ENCODE peak calls at places on chromosomes 7 and 10, in six cellular contexts. One of them, this sample, is unnamed.

GRCh38 chr7:75732764-75733630 is 5.7 kb downstream of the HIP1 start:
- DNase-seq in cardiac fibroblast: peak
- DNase-seq in brain microvascular endothelial cell: peak
- DNase-seq in HFFc6: peak
- DNase-seq in PC-3: peak
- DNase-seq in epithelial cell of esophagus: peak
- DNase-seq in this sample: no peak

GRCh38 chr7:158759245-158759614 is 54.6 kb upstream of the NCAPG2 start:
- DNase-seq in cardiac fibroblast: no peak
- DNase-seq in brain microvascular endothelial cell: no peak
- DNase-seq in HFFc6: no peak
- DNase-seq in PC-3: no peak
- DNase-seq in epithelial cell of esophagus: no peak
- DNase-seq in this sample: no peak

GRCh38 chr10:5071411-5072198 is 22.6 kb upstream of the AKR1C3 start:
- DNase-seq in brain microvascular endothelial cell: peak
- DNase-seq in HFFc6: peak
- DNase-seq in PC-3: peak
- DNase-seq in cardiac fibroblast: peak
- DNase-seq in epithelial cell of esophagus: peak
- DNase-seq in this sample: no peak

GRCh38 chr10:99765672-99766071 is 16.8 kb upstream of the ABCC2 start:
- DNase-seq in PC-3: no peak
- DNase-seq in HFFc6: no peak
- DNase-seq in epithelial cell of esophagus: no peak
- DNase-seq in brain microvascular endothelial cell: no peak
- DNase-seq in cardiac fibroblast: no peak
- DNase-seq in this sample: peak

GRCh38 chr7:68544851-68545250 is 1053.4 kb upstream of the AUTS2 start:
- DNase-seq in epithelial cell of esophagus: no peak
- DNase-seq in HFFc6: no peak
- DNase-seq in PC-3: no peak
- DNase-seq in cardiac fibroblast: no peak
- DNase-seq in brain microvascular endothelial cell: no peak
- DNase-seq in this sample: no peak

GRCh38 chr10:43336641-43337318 is 34.7 kb upstream of the FXYD4 start:
- DNase-seq in brain microvascular endothelial cell: no peak
- DNase-seq in PC-3: no peak
- DNase-seq in HFFc6: no peak
- DNase-seq in cardiac fibroblast: no peak
- DNase-seq in epithelial cell of esophagus: peak
- DNase-seq in this sample: no peak

GRCh38 chr7:135790371-135790977 is 41.9 kb upstream of the FAM180A start:
- DNase-seq in brain microvascular endothelial cell: no peak
- DNase-seq in cardiac fibroblast: no peak
- DNase-seq in PC-3: no peak
- DNase-seq in HFFc6: no peak
- DNase-seq in epithelial cell of esophagus: no peak
- DNase-seq in this sample: no peak

GRCh38 chr10:120508393-120508792 is 51.4 kb downstream of the PLPP4 start:
- DNase-seq in HFFc6: peak
- DNase-seq in PC-3: peak
- DNase-seq in brain microvascular endothelial cell: peak
- DNase-seq in epithelial cell of esophagus: peak
- DNase-seq in cardiac fibroblast: peak
- DNase-seq in this sample: no peak

GRCh38 chr7:115476666-115477065 is 553.9 kb downstream of the TFEC start:
- DNase-seq in brain microvascular endothelial cell: no peak
- DNase-seq in HFFc6: no peak
- DNase-seq in epithelial cell of esophagus: no peak
- DNase-seq in PC-3: no peak
- DNase-seq in cardiac fibroblast: no peak
- DNase-seq in this sample: no peak

GRCh38 chr10:48444266-48444665 is 137.8 kb downstream of the MAPK8 start:
- DNase-seq in cardiac fibroblast: peak
- DNase-seq in brain microvascular endothelial cell: peak
- DNase-seq in PC-3: peak
- DNase-seq in HFFc6: peak
- DNase-seq in epithelial cell of esophagus: peak
- DNase-seq in this sample: peak

GRCh38 chr7:80635533-80635932 is 2.9 kb upstream of the CD36 start:
- DNase-seq in cardiac fibroblast: peak
- DNase-seq in PC-3: no peak
- DNase-seq in epithelial cell of esophagus: no peak
- DNase-seq in HFFc6: peak
- DNase-seq in brain microvascular endothelial cell: no peak
- DNase-seq in this sample: no peak

GRCh38 chr7:80636709-80637108 is 1.7 kb upstream of the CD36 start:
- DNase-seq in cardiac fibroblast: no peak
- DNase-seq in epithelial cell of esophagus: no peak
- DNase-seq in PC-3: no peak
- DNase-seq in HFFc6: no peak
- DNase-seq in brain microvascular endothelial cell: no peak
- DNase-seq in this sample: no peak

GRCh38 chr7:80635998-80636397 is 2.4 kb upstream of the CD36 start:
- DNase-seq in cardiac fibroblast: no peak
- DNase-seq in PC-3: no peak
- DNase-seq in HFFc6: no peak
- DNase-seq in epithelial cell of esophagus: no peak
- DNase-seq in brain microvascular endothelial cell: no peak
- DNase-seq in this sample: no peak

GRCh38 chr7:80637453-80637852 is 989 bp upstream of the CD36 start:
- DNase-seq in PC-3: no peak
- DNase-seq in brain microvascular endothelial cell: no peak
- DNase-seq in epithelial cell of esophagus: no peak
- DNase-seq in cardiac fibroblast: peak
- DNase-seq in HFFc6: no peak
- DNase-seq in this sample: no peak

DNA sequence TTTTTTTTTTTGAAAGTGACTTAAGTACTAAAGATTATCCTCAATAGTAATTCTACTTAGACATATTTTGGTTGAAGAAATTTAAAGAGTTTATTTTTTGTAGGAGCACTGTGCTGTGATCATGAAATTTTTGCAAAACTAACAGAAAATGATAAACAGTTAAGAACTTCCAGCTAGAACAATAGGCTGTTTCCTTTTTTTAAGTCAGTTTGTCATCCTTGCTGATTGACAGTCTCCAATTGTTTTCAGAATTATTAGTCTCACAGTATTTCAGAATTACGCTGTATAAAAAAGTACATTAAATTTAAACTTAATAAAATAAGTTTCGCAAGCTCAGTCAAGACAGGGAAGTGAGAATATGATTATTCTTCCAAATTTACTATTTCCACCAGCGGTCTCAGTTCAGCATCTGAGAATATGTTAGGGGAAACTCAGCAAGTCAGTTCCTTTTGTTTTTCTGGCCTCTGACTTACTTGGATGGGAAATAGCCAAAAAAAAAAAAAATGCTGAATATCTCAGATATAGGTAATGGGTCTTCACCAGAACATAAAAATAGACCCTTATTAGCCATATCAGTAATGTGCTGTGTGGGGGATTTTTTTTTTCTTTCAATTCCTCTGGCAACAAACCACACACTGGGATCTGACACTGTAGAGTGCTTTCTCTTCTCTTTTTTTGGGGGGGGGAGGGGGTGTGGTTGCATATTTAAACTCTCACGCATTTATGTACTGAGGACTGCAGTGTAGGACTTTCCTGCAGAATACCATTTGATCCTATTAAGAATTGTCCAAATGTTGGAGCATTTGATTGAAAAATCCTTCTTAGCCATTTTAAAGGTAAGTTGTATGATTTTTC is at the start of gene CD36:
- DNase-seq in HFFc6: no peak
- DNase-seq in epithelial cell of esophagus: no peak
- DNase-seq in brain microvascular endothelial cell: no peak
- DNase-seq in cardiac fibroblast: peak
- DNase-seq in PC-3: no peak
- DNase-seq in this sample: peak
- TF ChIP-seq CTCF in HFFc6: no peak
- TF ChIP-seq CTCF in epithelial cell of esophagus: no peak
- TF ChIP-seq CTCF in brain microvascular endothelial cell: no peak
- TF ChIP-seq CTCF in cardiac fibroblast: no peak
- TF ChIP-seq CTCF in PC-3: no peak
- TF ChIP-seq CTCF in this sample: no peak

DNA sequence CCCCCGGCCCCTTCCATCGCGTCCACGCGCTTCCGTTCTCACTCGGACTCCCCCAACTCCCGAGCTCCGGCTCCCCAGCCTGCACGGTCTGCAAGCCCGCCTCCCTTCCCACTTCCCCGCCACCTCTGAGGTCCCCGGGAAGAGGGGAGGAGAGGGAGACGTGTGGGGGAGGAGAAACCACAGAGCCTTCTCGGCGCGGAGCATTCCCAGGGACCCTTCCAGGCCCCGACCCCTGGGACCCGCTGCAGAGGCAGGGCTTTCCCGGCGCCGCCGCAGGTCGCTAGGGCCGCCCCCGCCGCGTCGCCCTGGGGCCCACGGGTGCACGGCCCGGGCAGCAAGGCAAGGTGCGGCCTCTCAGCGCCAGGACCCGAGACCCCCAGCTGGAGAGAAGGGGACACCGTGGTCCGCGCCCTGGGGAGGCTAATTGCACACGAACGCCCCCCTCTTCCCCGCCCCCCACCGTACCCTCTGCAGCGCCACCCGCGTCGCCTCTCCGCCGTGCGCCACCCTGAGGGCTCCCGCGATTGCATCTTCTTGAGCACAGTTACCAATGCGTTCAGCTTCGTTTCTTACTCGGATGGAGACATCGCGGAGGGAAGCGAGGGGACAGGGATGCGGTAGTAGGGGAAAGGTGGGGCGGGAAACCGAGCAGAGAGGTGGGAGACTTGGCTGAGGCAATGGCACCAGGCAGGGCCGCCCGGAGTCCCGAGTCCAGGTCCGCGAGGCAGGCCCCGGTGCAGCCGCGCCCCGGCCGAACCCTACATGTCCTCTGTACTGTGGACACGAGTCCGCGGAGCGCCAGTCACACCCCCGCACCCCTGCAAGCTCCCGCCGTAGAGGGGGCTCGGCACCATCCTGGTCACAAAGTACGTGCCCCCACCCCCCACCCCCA is 29.0 kb downstream of the SKIDA1 start:
- DNase-seq in PC-3: peak
- DNase-seq in HFFc6: peak
- DNase-seq in cardiac fibroblast: peak
- DNase-seq in epithelial cell of esophagus: peak
- DNase-seq in brain microvascular endothelial cell: no peak
- DNase-seq in this sample: peak
- TF ChIP-seq CTCF in PC-3: peak
- TF ChIP-seq CTCF in HFFc6: peak
- TF ChIP-seq CTCF in cardiac fibroblast: peak
- TF ChIP-seq CTCF in epithelial cell of esophagus: peak
- TF ChIP-seq CTCF in brain microvascular endothelial cell: peak
- TF ChIP-seq CTCF in this sample: peak

GRCh38 chr10:69791812-69792211 is 9.9 kb upstream of the COL13A1 start:
- DNase-seq in PC-3: no peak
- DNase-seq in cardiac fibroblast: no peak
- DNase-seq in brain microvascular endothelial cell: no peak
- DNase-seq in epithelial cell of esophagus: no peak
- DNase-seq in HFFc6: no peak
- DNase-seq in this sample: no peak

GRCh38 chr10:69792361-69792760 is 9.3 kb upstream of the COL13A1 start:
- DNase-seq in PC-3: no peak
- DNase-seq in cardiac fibroblast: no peak
- DNase-seq in HFFc6: no peak
- DNase-seq in brain microvascular endothelial cell: no peak
- DNase-seq in epithelial cell of esophagus: no peak
- DNase-seq in this sample: no peak

GRCh38 chr10:69797959-69798358 is 3.7 kb upstream of the COL13A1 start:
- DNase-seq in PC-3: peak
- DNase-seq in cardiac fibroblast: no peak
- DNase-seq in brain microvascular endothelial cell: no peak
- DNase-seq in epithelial cell of esophagus: peak
- DNase-seq in HFFc6: peak
- DNase-seq in this sample: no peak

GRCh38 chr10:69795242-69795934 is 6.3 kb upstream of the COL13A1 start:
- DNase-seq in HFFc6: no peak
- DNase-seq in PC-3: no peak
- DNase-seq in brain microvascular endothelial cell: no peak
- DNase-seq in cardiac fibroblast: no peak
- DNase-seq in epithelial cell of esophagus: no peak
- DNase-seq in this sample: no peak

DNA sequence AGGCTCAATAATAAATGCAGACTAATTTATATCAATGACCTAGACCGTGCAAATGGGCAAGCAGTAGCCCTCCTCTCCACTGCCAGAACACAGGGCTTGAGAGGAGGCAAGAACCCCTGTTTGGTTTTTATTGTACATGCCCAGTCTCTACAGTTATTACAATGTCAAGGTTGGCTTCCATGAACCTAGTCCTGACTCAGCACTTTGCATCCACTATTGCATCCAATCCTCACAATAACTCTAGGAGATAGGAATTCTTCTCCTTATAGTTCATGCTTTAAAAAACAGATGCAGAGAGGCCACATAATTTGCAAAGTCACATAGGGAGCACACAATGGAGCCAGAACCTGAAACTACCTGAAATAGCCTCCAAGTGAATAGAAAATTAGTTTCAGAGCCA is 7.0 kb upstream of the COL13A1 start:
- DNase-seq in brain microvascular endothelial cell: no peak
- DNase-seq in PC-3: no peak
- DNase-seq in HFFc6: no peak
- DNase-seq in cardiac fibroblast: no peak
- DNase-seq in epithelial cell of esophagus: no peak
- DNase-seq in this sample: no peak
- TF ChIP-seq CTCF in brain microvascular endothelial cell: no peak
- TF ChIP-seq CTCF in PC-3: no peak
- TF ChIP-seq CTCF in HFFc6: no peak
- TF ChIP-seq CTCF in cardiac fibroblast: no peak
- TF ChIP-seq CTCF in epithelial cell of esophagus: no peak
- TF ChIP-seq CTCF in this sample: no peak

GRCh38 chr10:106559442-106559841 is 605.1 kb downstream of the SORCS1 start:
- DNase-seq in cardiac fibroblast: peak
- DNase-seq in brain microvascular endothelial cell: peak
- DNase-seq in PC-3: peak
- DNase-seq in epithelial cell of esophagus: no peak
- DNase-seq in HFFc6: peak
- DNase-seq in this sample: no peak

GRCh38 chr10:106557951-106558733 is 606.4 kb downstream of the SORCS1 start:
- DNase-seq in brain microvascular endothelial cell: peak
- DNase-seq in PC-3: peak
- DNase-seq in HFFc6: no peak
- DNase-seq in epithelial cell of esophagus: peak
- DNase-seq in cardiac fibroblast: peak
- DNase-seq in this sample: no peak

GRCh38 chr10:106551501-106551900 is 613.0 kb downstream of the SORCS1 start:
- DNase-seq in epithelial cell of esophagus: no peak
- DNase-seq in PC-3: no peak
- DNase-seq in brain microvascular endothelial cell: no peak
- DNase-seq in cardiac fibroblast: no peak
- DNase-seq in HFFc6: no peak
- DNase-seq in this sample: no peak

GRCh38 chr10:106557053-106557452 is 607.5 kb downstream of the SORCS1 start:
- DNase-seq in PC-3: peak
- DNase-seq in HFFc6: peak
- DNase-seq in cardiac fibroblast: peak
- DNase-seq in epithelial cell of esophagus: peak
- DNase-seq in brain microvascular endothelial cell: no peak
- DNase-seq in this sample: no peak

DNA sequence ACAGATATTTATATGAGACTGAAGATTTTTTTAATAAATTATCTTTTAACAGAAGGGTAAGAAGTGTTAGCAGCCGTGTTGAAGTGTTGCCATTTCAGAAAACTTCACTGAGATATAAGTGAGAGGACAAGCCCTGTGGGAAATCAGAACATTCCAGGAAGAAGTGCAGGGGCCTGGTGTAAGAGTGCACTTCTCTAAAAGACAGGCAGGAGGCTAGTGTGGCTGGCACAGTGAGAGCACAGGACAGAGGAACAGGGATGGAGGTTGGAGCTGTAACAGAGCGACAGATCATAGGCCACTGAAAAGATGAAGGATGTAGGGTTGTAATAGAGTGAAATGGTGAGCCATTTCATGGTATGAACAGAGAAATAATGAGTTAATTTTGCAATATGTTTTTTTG is 608.9 kb downstream of the SORCS1 start:
- DNase-seq in HFFc6: no peak
- DNase-seq in PC-3: peak
- DNase-seq in brain microvascular endothelial cell: no peak
- DNase-seq in epithelial cell of esophagus: no peak
- DNase-seq in cardiac fibroblast: no peak
- DNase-seq in this sample: no peak
- TF ChIP-seq CTCF in HFFc6: peak
- TF ChIP-seq CTCF in PC-3: peak
- TF ChIP-seq CTCF in brain microvascular endothelial cell: peak
- TF ChIP-seq CTCF in epithelial cell of esophagus: no peak
- TF ChIP-seq CTCF in cardiac fibroblast: peak
- TF ChIP-seq CTCF in this sample: no peak

This sample was measured in GM13976.